ENCODE peak calls at places on chromosome 20, in seven cellular contexts. One of them, this sample, is unnamed.

GRCh38 chr20:37638527-37638926 is 55.3 kb upstream of the CTNNBL1 start:
- DNase-seq in substantia nigra: no peak
- DNase-seq in heart right ventricle: no peak
- DNase-seq in pancreas: no peak
- DNase-seq in mammary epithelial cell: no peak
- DNase-seq in cardiac fibroblast: no peak
- DNase-seq in activated CD8-positive, alpha-beta memory T cell treated with anti-CD3 and anti-CD28 coated beads for 48 hours: no peak
- DNase-seq in this sample: no peak

GRCh38 chr20:25574411-25574810 is 10.9 kb downstream of the NINL start:
- DNase-seq in substantia nigra: no peak
- DNase-seq in heart right ventricle: no peak
- DNase-seq in pancreas: no peak
- DNase-seq in mammary epithelial cell: no peak
- DNase-seq in cardiac fibroblast: peak
- DNase-seq in activated CD8-positive, alpha-beta memory T cell treated with anti-CD3 and anti-CD28 coated beads for 48 hours: no peak
- DNase-seq in this sample: peak

GRCh38 chr20:23671479-23671878 is 17.4 kb downstream of the CST4 start:
- DNase-seq in substantia nigra: no peak
- DNase-seq in heart right ventricle: no peak
- DNase-seq in pancreas: no peak
- DNase-seq in mammary epithelial cell: no peak
- DNase-seq in cardiac fibroblast: no peak
- DNase-seq in activated CD8-positive, alpha-beta memory T cell treated with anti-CD3 and anti-CD28 coated beads for 48 hours: no peak
- DNase-seq in this sample: no peak

GRCh38 chr20:33411136-33411690 is 9.9 kb upstream of the CDK5RAP1 start:
- DNase-seq in substantia nigra: no peak
- DNase-seq in heart right ventricle: no peak
- DNase-seq in pancreas: no peak
- DNase-seq in mammary epithelial cell: no peak
- DNase-seq in cardiac fibroblast: no peak
- DNase-seq in activated CD8-positive, alpha-beta memory T cell treated with anti-CD3 and anti-CD28 coated beads for 48 hours: no peak
- DNase-seq in this sample: no peak

GRCh38 chr20:62861732-62862336 is at the start of gene TCFL5:
- DNase-seq in substantia nigra: peak
- DNase-seq in heart right ventricle: peak
- DNase-seq in pancreas: peak
- DNase-seq in mammary epithelial cell: peak
- DNase-seq in cardiac fibroblast: peak
- DNase-seq in activated CD8-positive, alpha-beta memory T cell treated with anti-CD3 and anti-CD28 coated beads for 48 hours: peak
- DNase-seq in this sample: peak

GRCh38 chr20:62367136-62367482 is at the start of gene LAMA5:
- DNase-seq in substantia nigra: peak
- DNase-seq in heart right ventricle: no peak
- DNase-seq in pancreas: peak
- DNase-seq in mammary epithelial cell: no peak
- DNase-seq in cardiac fibroblast: peak
- DNase-seq in activated CD8-positive, alpha-beta memory T cell treated with anti-CD3 and anti-CD28 coated beads for 48 hours: no peak
- DNase-seq in this sample: peak

GRCh38 chr20:63739129-63740069 is at the start of gene SLC2A4RG:
- DNase-seq in substantia nigra: peak
- DNase-seq in heart right ventricle: peak
- DNase-seq in pancreas: peak
- DNase-seq in mammary epithelial cell: peak
- DNase-seq in cardiac fibroblast: peak
- DNase-seq in activated CD8-positive, alpha-beta memory T cell treated with anti-CD3 and anti-CD28 coated beads for 48 hours: no peak
- DNase-seq in this sample: peak

GRCh38 chr20:1887321-1887720 is 7.9 kb upstream of the SIRPA start:
- DNase-seq in substantia nigra: peak
- DNase-seq in heart right ventricle: no peak
- DNase-seq in pancreas: no peak
- DNase-seq in mammary epithelial cell: no peak
- DNase-seq in cardiac fibroblast: no peak
- DNase-seq in activated CD8-positive, alpha-beta memory T cell treated with anti-CD3 and anti-CD28 coated beads for 48 hours: no peak
- DNase-seq in this sample: no peak

GRCh38 chr20:4063631-4064030 is 48.3 kb upstream of the RNF24 start:
- DNase-seq in substantia nigra: no peak
- DNase-seq in heart right ventricle: no peak
- DNase-seq in pancreas: no peak
- DNase-seq in mammary epithelial cell: no peak
- DNase-seq in cardiac fibroblast: peak
- DNase-seq in activated CD8-positive, alpha-beta memory T cell treated with anti-CD3 and anti-CD28 coated beads for 48 hours: no peak
- DNase-seq in this sample: peak

GRCh38 chr20:59144831-59145196 is 18.8 kb upstream of the ZNF831 start:
- DNase-seq in substantia nigra: no peak
- DNase-seq in heart right ventricle: no peak
- DNase-seq in pancreas: no peak
- DNase-seq in mammary epithelial cell: no peak
- DNase-seq in cardiac fibroblast: no peak
- DNase-seq in activated CD8-positive, alpha-beta memory T cell treated with anti-CD3 and anti-CD28 coated beads for 48 hours: no peak
- DNase-seq in this sample: no peak

GRCh38 chr20:48313346-48313745 is 514.5 kb downstream of the PREX1 start:
- DNase-seq in substantia nigra: no peak
- DNase-seq in heart right ventricle: no peak
- DNase-seq in pancreas: no peak
- DNase-seq in mammary epithelial cell: no peak
- DNase-seq in cardiac fibroblast: no peak
- DNase-seq in activated CD8-positive, alpha-beta memory T cell treated with anti-CD3 and anti-CD28 coated beads for 48 hours: no peak
- DNase-seq in this sample: no peak

GRCh38 chr20:33667245-33668086 is 723 bp downstream of the ACTL10 start:
- DNase-seq in substantia nigra: peak
- DNase-seq in heart right ventricle: peak
- DNase-seq in pancreas: peak
- DNase-seq in mammary epithelial cell: peak
- DNase-seq in cardiac fibroblast: peak
- DNase-seq in activated CD8-positive, alpha-beta memory T cell treated with anti-CD3 and anti-CD28 coated beads for 48 hours: no peak
- DNase-seq in this sample: no peak